ENCODE peak calls at places on chromosomes 11 and 22, in nine cellular contexts. One of them, this sample, is unnamed.

GRCh38 chr22:22009661-22010060 is 27.1 kb upstream of the TOP3B start:
- DNase-seq in AG09309: no peak
- DNase-seq in endothelial cell of umbilical vein: no peak
- DNase-seq in brain microvascular endothelial cell: no peak
- DNase-seq in left ventricle myocardium inferior: no peak
- DNase-seq in GM13976: no peak
- DNase-seq in nephron progenitor cell: no peak
- DNase-seq in SK-N-SH: no peak
- DNase-seq in mucosa of descending colon: no peak
- DNase-seq in this sample: no peak

GRCh38 chr11:130915556-130916237 is 582 bp downstream of the SNX19 start:
- DNase-seq in endothelial cell of umbilical vein: no peak
- DNase-seq in nephron progenitor cell: no peak
- DNase-seq in SK-N-SH: peak; percentile 30
- DNase-seq in brain microvascular endothelial cell: no peak
- DNase-seq in AG09309: no peak
- DNase-seq in GM13976: no peak
- DNase-seq in mucosa of descending colon: peak; percentile 33
- DNase-seq in left ventricle myocardium inferior: no peak
- DNase-seq in this sample: peak; percentile 24

GRCh38 chr11:90639687-90640086 is 416.8 kb upstream of the CHORDC1 start:
- DNase-seq in brain microvascular endothelial cell: peak; percentile 17
- DNase-seq in mucosa of descending colon: no peak
- DNase-seq in AG09309: no peak
- DNase-seq in endothelial cell of umbilical vein: peak; percentile 9
- DNase-seq in GM13976: no peak
- DNase-seq in left ventricle myocardium inferior: no peak
- DNase-seq in nephron progenitor cell: no peak
- DNase-seq in SK-N-SH: no peak
- DNase-seq in this sample: no peak

GRCh38 chr11:102559839-102560238 is 29.3 kb upstream of the MMP7 start:
- DNase-seq in mucosa of descending colon: no peak
- DNase-seq in SK-N-SH: no peak
- DNase-seq in AG09309: no peak
- DNase-seq in GM13976: peak; percentile 22
- DNase-seq in left ventricle myocardium inferior: no peak
- DNase-seq in nephron progenitor cell: no peak
- DNase-seq in brain microvascular endothelial cell: no peak
- DNase-seq in endothelial cell of umbilical vein: no peak
- DNase-seq in this sample: no peak

GRCh38 chr11:64762916-64763803 is 3.4 kb upstream of the PYGM start:
- DNase-seq in mucosa of descending colon: peak; percentile 29
- DNase-seq in GM13976: peak; percentile 22
- DNase-seq in SK-N-SH: peak; percentile 20
- DNase-seq in nephron progenitor cell: peak; percentile 63
- DNase-seq in endothelial cell of umbilical vein: peak; percentile 66
- DNase-seq in AG09309: no peak
- DNase-seq in brain microvascular endothelial cell: peak; percentile 52
- DNase-seq in left ventricle myocardium inferior: no peak
- DNase-seq in this sample: peak; percentile 48

GRCh38 chr11:115930886-115931537 is 426.8 kb upstream of the CADM1 start:
- DNase-seq in GM13976: no peak
- DNase-seq in SK-N-SH: no peak
- DNase-seq in left ventricle myocardium inferior: no peak
- DNase-seq in mucosa of descending colon: no peak
- DNase-seq in endothelial cell of umbilical vein: no peak
- DNase-seq in nephron progenitor cell: no peak
- DNase-seq in brain microvascular endothelial cell: no peak
- DNase-seq in AG09309: no peak
- DNase-seq in this sample: no peak

GRCh38 chr11:76824083-76824939 is 36.4 kb upstream of the ACER3 start:
- DNase-seq in nephron progenitor cell: no peak
- DNase-seq in GM13976: no peak
- DNase-seq in endothelial cell of umbilical vein: peak; percentile 78
- DNase-seq in AG09309: no peak
- DNase-seq in left ventricle myocardium inferior: no peak
- DNase-seq in mucosa of descending colon: no peak
- DNase-seq in brain microvascular endothelial cell: no peak
- DNase-seq in SK-N-SH: no peak
- DNase-seq in this sample: no peak

GRCh38 chr11:72721689-72722049 is 30.5 kb downstream of the ARAP1 start:
- DNase-seq in mucosa of descending colon: peak; percentile 70
- DNase-seq in nephron progenitor cell: no peak
- DNase-seq in AG09309: no peak
- DNase-seq in left ventricle myocardium inferior: peak; percentile 42
- DNase-seq in SK-N-SH: no peak
- DNase-seq in brain microvascular endothelial cell: peak; percentile 14
- DNase-seq in GM13976: peak; percentile 64
- DNase-seq in endothelial cell of umbilical vein: no peak
- DNase-seq in this sample: peak; percentile 69

GRCh38 chr22:30838111-30838510 is 130.5 kb downstream of the MORC2 start:
- DNase-seq in AG09309: no peak
- DNase-seq in left ventricle myocardium inferior: no peak
- DNase-seq in brain microvascular endothelial cell: no peak
- DNase-seq in mucosa of descending colon: no peak
- DNase-seq in SK-N-SH: no peak
- DNase-seq in nephron progenitor cell: no peak
- DNase-seq in endothelial cell of umbilical vein: no peak
- DNase-seq in GM13976: no peak
- DNase-seq in this sample: no peak

GRCh38 chr11:122309262-122309925 is 193.4 kb upstream of the BLID start:
- DNase-seq in AG09309: no peak
- DNase-seq in nephron progenitor cell: no peak
- DNase-seq in endothelial cell of umbilical vein: peak; percentile 3
- DNase-seq in brain microvascular endothelial cell: no peak
- DNase-seq in SK-N-SH: no peak
- DNase-seq in left ventricle myocardium inferior: no peak
- DNase-seq in GM13976: no peak
- DNase-seq in mucosa of descending colon: no peak
- DNase-seq in this sample: no peak

GRCh38 chr11:113705871-113706654 is at the start of gene TMPRSS5:
- DNase-seq in nephron progenitor cell: no peak
- DNase-seq in mucosa of descending colon: no peak
- DNase-seq in AG09309: no peak
- DNase-seq in brain microvascular endothelial cell: no peak
- DNase-seq in endothelial cell of umbilical vein: no peak
- DNase-seq in SK-N-SH: no peak
- DNase-seq in GM13976: no peak
- DNase-seq in left ventricle myocardium inferior: no peak
- DNase-seq in this sample: no peak

GRCh38 chr11:83037877-83038276 is 33.8 kb downstream of the RAB30 start:
- DNase-seq in brain microvascular endothelial cell: no peak
- DNase-seq in AG09309: no peak
- DNase-seq in SK-N-SH: no peak
- DNase-seq in GM13976: no peak
- DNase-seq in endothelial cell of umbilical vein: no peak
- DNase-seq in mucosa of descending colon: no peak
- DNase-seq in nephron progenitor cell: no peak
- DNase-seq in left ventricle myocardium inferior: no peak
- DNase-seq in this sample: no peak

GRCh38 chr22:27170491-27170890 is 513.1 kb downstream of the MIAT start:
- DNase-seq in SK-N-SH: no peak
- DNase-seq in AG09309: peak; percentile 91
- DNase-seq in GM13976: no peak
- DNase-seq in brain microvascular endothelial cell: peak; percentile 66
- DNase-seq in nephron progenitor cell: peak; percentile 24
- DNase-seq in mucosa of descending colon: no peak
- DNase-seq in endothelial cell of umbilical vein: peak; percentile 36
- DNase-seq in left ventricle myocardium inferior: no peak
- DNase-seq in this sample: no peak

GRCh38 chr11:1549355-1550330 is 22.4 kb downstream of the DUSP8 start:
- DNase-seq in AG09309: no peak
- DNase-seq in nephron progenitor cell: no peak
- DNase-seq in endothelial cell of umbilical vein: no peak
- DNase-seq in GM13976: no peak
- DNase-seq in SK-N-SH: no peak
- DNase-seq in left ventricle myocardium inferior: no peak
- DNase-seq in mucosa of descending colon: no peak
- DNase-seq in brain microvascular endothelial cell: no peak
- DNase-seq in this sample: no peak
- TF ChIP-seq CTCF in AG09309: no peak
- TF ChIP-seq CTCF in nephron progenitor cell: no peak
- TF ChIP-seq CTCF in endothelial cell of umbilical vein: no peak
- TF ChIP-seq CTCF in GM13976: no peak
- TF ChIP-seq CTCF in SK-N-SH: no peak
- TF ChIP-seq CTCF in left ventricle myocardium inferior: no peak
- TF ChIP-seq CTCF in mucosa of descending colon: no peak
- TF ChIP-seq CTCF in brain microvascular endothelial cell: peak; percentile 8
- TF ChIP-seq CTCF in this sample: no peak

GRCh38 chr11:86360775-86361395 is 13.8 kb upstream of the CCDC81 start:
- DNase-seq in SK-N-SH: no peak
- DNase-seq in mucosa of descending colon: no peak
- DNase-seq in endothelial cell of umbilical vein: peak; percentile 61
- DNase-seq in brain microvascular endothelial cell: peak; percentile 6
- DNase-seq in GM13976: no peak
- DNase-seq in nephron progenitor cell: no peak
- DNase-seq in left ventricle myocardium inferior: no peak
- DNase-seq in AG09309: no peak
- DNase-seq in this sample: no peak

GRCh38 chr11:86358720-86359119 is 16.0 kb upstream of the CCDC81 start:
- DNase-seq in endothelial cell of umbilical vein: no peak
- DNase-seq in brain microvascular endothelial cell: no peak
- DNase-seq in SK-N-SH: no peak
- DNase-seq in AG09309: no peak
- DNase-seq in GM13976: no peak
- DNase-seq in mucosa of descending colon: no peak
- DNase-seq in left ventricle myocardium inferior: no peak
- DNase-seq in nephron progenitor cell: no peak
- DNase-seq in this sample: no peak

GRCh38 chr11:86355256-86355655 is 19.4 kb upstream of the CCDC81 start:
- DNase-seq in brain microvascular endothelial cell: no peak
- DNase-seq in left ventricle myocardium inferior: no peak
- DNase-seq in SK-N-SH: no peak
- DNase-seq in GM13976: no peak
- DNase-seq in nephron progenitor cell: peak; percentile 18
- DNase-seq in mucosa of descending colon: no peak
- DNase-seq in AG09309: no peak
- DNase-seq in endothelial cell of umbilical vein: no peak
- DNase-seq in this sample: no peak
- TF ChIP-seq CTCF in brain microvascular endothelial cell: no peak
- TF ChIP-seq CTCF in left ventricle myocardium inferior: no peak
- TF ChIP-seq CTCF in SK-N-SH: no peak
- TF ChIP-seq CTCF in GM13976: no peak
- TF ChIP-seq CTCF in nephron progenitor cell: no peak
- TF ChIP-seq CTCF in mucosa of descending colon: no peak
- TF ChIP-seq CTCF in AG09309: no peak
- TF ChIP-seq CTCF in endothelial cell of umbilical vein: no peak
- TF ChIP-seq CTCF in this sample: no peak

GRCh38 chr11:8071616-8072581 is 9.1 kb upstream of the TUB start:
- DNase-seq in brain microvascular endothelial cell: no peak
- DNase-seq in AG09309: no peak
- DNase-seq in SK-N-SH: no peak
- DNase-seq in endothelial cell of umbilical vein: no peak
- DNase-seq in nephron progenitor cell: no peak
- DNase-seq in GM13976: no peak
- DNase-seq in left ventricle myocardium inferior: no peak
- DNase-seq in mucosa of descending colon: no peak
- DNase-seq in this sample: no peak

GRCh38 chr11:8067929-8068575 is 13.0 kb upstream of the TUB start:
- DNase-seq in left ventricle myocardium inferior: peak; percentile 27
- DNase-seq in SK-N-SH: peak; percentile 74
- DNase-seq in nephron progenitor cell: no peak
- DNase-seq in endothelial cell of umbilical vein: no peak
- DNase-seq in mucosa of descending colon: no peak
- DNase-seq in GM13976: no peak
- DNase-seq in AG09309: no peak
- DNase-seq in brain microvascular endothelial cell: no peak
- DNase-seq in this sample: no peak

GRCh38 chr11:8069771-8070170 is 11.2 kb upstream of the TUB start:
- DNase-seq in nephron progenitor cell: no peak
- DNase-seq in left ventricle myocardium inferior: no peak
- DNase-seq in mucosa of descending colon: no peak
- DNase-seq in brain microvascular endothelial cell: no peak
- DNase-seq in GM13976: no peak
- DNase-seq in endothelial cell of umbilical vein: no peak
- DNase-seq in AG09309: no peak
- DNase-seq in SK-N-SH: no peak
- DNase-seq in this sample: no peak

GRCh38 chr11:8068605-8069221 is 12.3 kb upstream of the TUB start:
- DNase-seq in SK-N-SH: peak; percentile 70
- DNase-seq in left ventricle myocardium inferior: peak; percentile 46
- DNase-seq in GM13976: no peak
- DNase-seq in endothelial cell of umbilical vein: peak; percentile 56
- DNase-seq in nephron progenitor cell: no peak
- DNase-seq in mucosa of descending colon: no peak
- DNase-seq in AG09309: no peak
- DNase-seq in brain microvascular endothelial cell: peak; percentile 69
- DNase-seq in this sample: no peak

DNA sequence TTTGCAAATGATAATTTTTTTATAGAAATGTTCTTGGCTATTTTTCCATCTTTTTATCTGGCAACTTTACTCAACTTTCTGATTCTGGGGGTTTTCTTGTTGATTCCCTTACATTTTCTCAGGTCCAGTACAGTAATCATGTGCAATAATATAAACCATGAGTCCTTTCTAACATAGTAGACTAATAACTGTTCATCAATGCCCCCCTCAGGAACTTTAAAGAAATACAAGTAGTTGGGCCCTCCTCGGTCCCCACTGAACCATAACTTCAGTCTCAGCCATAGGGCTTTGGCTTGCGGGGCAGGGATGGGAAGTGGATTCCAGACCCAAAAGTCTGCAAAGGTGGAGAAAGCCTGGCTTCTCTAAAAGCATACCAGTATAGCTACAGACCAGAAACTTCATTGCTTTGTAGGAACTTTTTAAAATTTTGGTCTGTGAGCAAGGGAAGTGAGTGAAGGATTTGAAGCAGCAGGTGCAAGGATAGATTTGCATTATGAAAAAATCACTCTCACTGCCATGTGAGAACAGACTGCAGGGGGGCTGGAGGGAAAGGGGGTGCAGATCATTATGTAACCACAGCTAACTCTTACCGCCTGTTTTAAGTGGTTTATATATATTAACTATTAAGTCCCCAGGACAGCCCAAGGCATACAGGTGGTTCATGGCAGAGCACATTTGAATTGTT is 10.5 kb upstream of the TUB start:
- DNase-seq in SK-N-SH: peak; percentile 73
- DNase-seq in left ventricle myocardium inferior: no peak
- DNase-seq in AG09309: no peak
- DNase-seq in brain microvascular endothelial cell: peak; percentile 44
- DNase-seq in nephron progenitor cell: no peak
- DNase-seq in GM13976: peak; percentile 70
- DNase-seq in endothelial cell of umbilical vein: peak; percentile 21
- DNase-seq in mucosa of descending colon: no peak
- DNase-seq in this sample: no peak
- TF ChIP-seq CTCF in SK-N-SH: peak; percentile 59
- TF ChIP-seq CTCF in left ventricle myocardium inferior: peak; percentile 62
- TF ChIP-seq CTCF in AG09309: peak; percentile 43
- TF ChIP-seq CTCF in brain microvascular endothelial cell: peak; percentile 51
- TF ChIP-seq CTCF in nephron progenitor cell: peak; percentile 34
- TF ChIP-seq CTCF in GM13976: no peak
- TF ChIP-seq CTCF in endothelial cell of umbilical vein: peak; percentile 18
- TF ChIP-seq CTCF in mucosa of descending colon: no peak
- TF ChIP-seq CTCF in this sample: peak; percentile 56

DNA sequence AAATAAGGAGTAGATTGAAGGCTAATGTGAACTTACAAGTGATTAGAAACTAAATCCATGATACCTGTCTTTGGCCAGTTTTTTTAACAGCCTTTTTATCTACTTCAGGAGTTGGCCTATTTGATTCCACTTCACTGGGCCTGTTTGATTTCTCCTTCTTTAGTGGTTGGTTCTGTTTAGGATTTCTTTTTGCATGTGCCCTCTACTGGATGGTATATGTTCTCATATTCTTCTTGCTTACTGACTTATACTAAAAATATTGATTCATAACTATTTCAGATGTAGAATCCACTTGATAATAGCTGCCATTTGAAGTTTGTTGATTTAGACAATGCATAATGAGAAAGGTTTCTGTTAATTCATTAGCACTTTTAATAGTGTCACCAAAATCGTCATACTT is 53.9 kb downstream of the USP47 start:
- DNase-seq in mucosa of descending colon: no peak
- DNase-seq in nephron progenitor cell: no peak
- DNase-seq in AG09309: no peak
- DNase-seq in GM13976: no peak
- DNase-seq in brain microvascular endothelial cell: no peak
- DNase-seq in left ventricle myocardium inferior: no peak
- DNase-seq in SK-N-SH: no peak
- DNase-seq in endothelial cell of umbilical vein: peak; percentile 15
- DNase-seq in this sample: no peak
- TF ChIP-seq CTCF in mucosa of descending colon: no peak
- TF ChIP-seq CTCF in nephron progenitor cell: no peak
- TF ChIP-seq CTCF in AG09309: peak; percentile 25
- TF ChIP-seq CTCF in GM13976: no peak
- TF ChIP-seq CTCF in brain microvascular endothelial cell: peak; percentile 14
- TF ChIP-seq CTCF in left ventricle myocardium inferior: peak; percentile 28
- TF ChIP-seq CTCF in SK-N-SH: peak; percentile 49
- TF ChIP-seq CTCF in endothelial cell of umbilical vein: no peak
- TF ChIP-seq CTCF in this sample: no peak

This sample was measured in activated CD8-positive, alpha-beta T cell treated with anti-CD3 and anti-CD28 coated beads for 36 hours.